ENCODE peak calls at places on chromosomes 12 and 14, in four cellular contexts. I, Z, A and J are unnamed samples.

GRCh38 chr14:64217318-64217717 is 76.9 kb downstream of the ESR2 start:
- DNase-seq in I (no peak), Z (no peak), A (no peak), J (no peak)

GRCh38 chr12:54300732-54301427 is at the start of gene NFE2:
- DNase-seq in I (no peak), Z (peak; percentile 72), A (peak; percentile 77), J (peak; percentile 47)

GRCh38 chr14:21867541-21867940 is 193.9 kb upstream of the OR4E1 start:
- DNase-seq in I (no peak), Z (no peak), A (no peak), J (no peak)

GRCh38 chr12:81167694-81168093 is 89.8 kb downstream of the ACSS3 start:
- DNase-seq in I (no peak), Z (no peak), A (no peak), J (no peak)

GRCh38 chr12:81347404-81347803 is 269.5 kb downstream of the ACSS3 start:
- DNase-seq in I (no peak), Z (no peak), A (no peak), J (no peak)

GRCh38 chr12:109637341-109637740 is 63.7 kb downstream of the MVK start:
- DNase-seq in I (no peak), Z (no peak), A (no peak), J (no peak)

GRCh38 chr12:118010903-118011302 is 5.6 kb upstream of the RFC5 start:
- DNase-seq in I (no peak), Z (no peak), A (no peak), J (no peak)

GRCh38 chr12:22064968-22065367 is 18.9 kb downstream of the CMAS start:
- DNase-seq in I (no peak), Z (no peak), A (no peak), J (no peak)

GRCh38 chr14:66005899-66006434 is 480.2 kb upstream of the CCDC196 start:
- DNase-seq in I (no peak), Z (no peak), A (no peak), J (no peak)

GRCh38 chr14:95272057-95272456 is 47.7 kb downstream of the CLMN start:
- DNase-seq in I (no peak), Z (no peak), A (peak; percentile 33), J (no peak)

GRCh38 chr14:35425850-35426249 is 21.3 kb upstream of the NFKBIA start:
- DNase-seq in I (no peak), Z (no peak), A (no peak), J (no peak)

GRCh38 chr12:28851781-28852180 is 297.3 kb upstream of the FAR2 start:
- DNase-seq in I (no peak), Z (no peak), A (no peak), J (no peak)

GRCh38 chr14:101008631-101009336 is 105.3 kb upstream of the RTL1 start:
- DNase-seq in I (no peak), Z (peak; percentile 44), A (no peak), J (no peak)

GRCh38 chr12:106051853-106052531 is 86.8 kb downstream of the NUAK1 start:
- DNase-seq in I (no peak), Z (no peak), A (no peak), J (no peak)

GRCh38 chr12:72792889-72793288 is 520.7 kb downstream of the TRHDE start:
- DNase-seq in I (no peak), Z (no peak), A (no peak), J (no peak)

GRCh38 chr12:1282670-1283361 is 291.8 kb downstream of the ERC1 start:
- DNase-seq in I (peak; percentile 70), Z (no peak), A (no peak), J (no peak)
- TF ChIP-seq CTCF in I (no peak), Z (no peak), A (no peak), J (no peak)

GRCh38 chr12:62817556-62818271 is 117.2 kb downstream of the PPM1H start:
- DNase-seq in I (no peak), Z (no peak), A (no peak), J (no peak)
- TF ChIP-seq CTCF in I (no peak), Z (no peak), A (no peak), J (no peak)

GRCh38 chr14:45364565-45364964 is 111.6 kb upstream of the MIS18BP1 start:
- DNase-seq in I (no peak), Z (no peak), A (no peak), J (no peak)
- TF ChIP-seq CTCF in I (no peak), Z (no peak), A (no peak), J (no peak)

DNA sequence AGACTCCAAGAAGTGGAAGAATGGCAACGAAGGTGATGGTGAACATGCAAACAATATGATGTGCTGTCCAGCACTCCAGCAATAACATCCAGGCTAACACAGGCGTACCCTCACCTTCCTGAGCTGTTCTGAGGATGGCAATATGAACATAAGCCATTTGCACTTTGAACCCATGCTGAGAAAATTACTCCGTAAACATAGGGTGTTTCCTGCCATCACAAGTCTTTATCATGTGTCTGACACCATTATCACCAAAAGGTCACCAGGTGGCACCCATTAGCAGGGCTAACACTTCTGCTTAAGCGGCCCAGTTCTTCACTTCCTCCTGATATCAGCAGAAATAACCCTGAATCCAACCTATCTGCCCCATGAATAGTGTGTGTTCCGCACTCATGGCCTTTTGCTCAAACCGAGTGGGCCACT is 482.8 kb downstream of the MED13L start:
- DNase-seq in I (no peak), Z (no peak), A (no peak), J (no peak)
- TF ChIP-seq CTCF in I (no peak), Z (no peak), A (no peak), J (no peak)